ENCODE peak calls at places on chromosomes 4 and X, in nine cellular contexts. L is aorta, P is thyroid gland, B is ovary, S is tibial artery, Y is fibroblast of lung, Z is mammary epithelial cell, O is Panc1, E is hepatocyte. A is an unnamed sample.

GRCh38 chr4:134955059-134955458 is 753.5 kb upstream of the PABPC4L start:
- DNase-seq in P (no peak), Y (no peak), O (no peak), E (no peak), L (no peak), B (no peak), S (no peak), Z (no peak), A (no peak)

GRCh38 chr4:121339307-121339706 is 41.5 kb downstream of the QRFPR start:
- DNase-seq in L (no peak), B (no peak), E (no peak), O (no peak), Y (no peak), S (no peak), P (no peak), Z (peak; percentile 20), A (no peak)

GRCh38 chr4:13243152-13243551 is 241.0 kb downstream of the RAB28 start:
- DNase-seq in O (no peak), S (no peak), Y (no peak), P (no peak), B (no peak), Z (no peak), E (no peak), L (no peak), A (no peak)

GRCh38 chrX:6226053-6226645 is 2.5 kb downstream of the NLGN4X start:
- DNase-seq in Y (no peak), E (peak; percentile 22), Z (peak; percentile 15), S (no peak), P (no peak), B (peak; percentile 56), L (no peak), O (no peak), A (peak; percentile 55)

GRCh38 chr4:187602339-187603092 is 393.1 kb upstream of the ZFP42 start:
- DNase-seq in L (no peak), S (no peak), Z (peak; percentile 12), B (no peak), P (no peak), O (no peak), E (no peak), Y (peak; percentile 21), A (no peak)

GRCh38 chr4:105666693-105667092 is 41.8 kb downstream of the INTS12 start:
- DNase-seq in S (no peak), Y (peak; percentile 78), Z (peak; percentile 39), E (peak; percentile 52), B (no peak), P (no peak), L (no peak), O (no peak), A (no peak)

GRCh38 chr4:51998837-51999236 is 21.3 kb downstream of the LRRC66 start:
- DNase-seq in E (no peak), S (no peak), P (no peak), B (no peak), Y (no peak), L (no peak), Z (no peak), O (no peak), A (no peak)

GRCh38 chrX:96982159-96982558 is 98.5 kb downstream of the RPA4 start:
- DNase-seq in O (no peak), Z (no peak), P (no peak), L (no peak), B (no peak), Y (no peak), S (no peak), E (no peak), A (no peak)

GRCh38 chr4:26458104-26458503 is 32.2 kb downstream of the CCKAR start:
- DNase-seq in L (no peak), Y (peak; percentile 79), S (no peak), P (no peak), B (no peak), O (no peak), Z (no peak), E (no peak), A (no peak)

GRCh38 chr4:82562553-82562854 is 716 bp upstream of the TMEM150C start:
- DNase-seq in Z (no peak), L (no peak), B (no peak), Y (no peak), P (no peak), E (no peak), S (no peak), O (no peak), A (peak; percentile 45)

GRCh38 chr4:127533028-127533700 is 99.6 kb upstream of the INTU start:
- DNase-seq in L (peak; percentile 53), P (peak; percentile 68), O (no peak), E (peak; percentile 24), Z (no peak), S (no peak), B (peak; percentile 70), Y (peak; percentile 75), A (peak; percentile 61)

GRCh38 chr4:104973708-104974107 is 173.0 kb upstream of the TET2 start:
- DNase-seq in O (no peak), B (no peak), P (no peak), Z (no peak), S (no peak), Y (no peak), E (no peak), L (no peak), A (no peak)

GRCh38 chrX:47156611-47157520 is 11.8 kb downstream of the RBM10 start:
- DNase-seq in B (no peak), O (no peak), L (no peak), E (no peak), Y (no peak), S (no peak), Z (no peak), P (no peak), A (no peak)

GRCh38 chrX:122567911-122568310 is 616.2 kb upstream of the GRIA3 start:
- DNase-seq in P (no peak), Z (no peak), Y (no peak), L (no peak), S (no peak), E (no peak), O (no peak), B (no peak), A (no peak)

DNA sequence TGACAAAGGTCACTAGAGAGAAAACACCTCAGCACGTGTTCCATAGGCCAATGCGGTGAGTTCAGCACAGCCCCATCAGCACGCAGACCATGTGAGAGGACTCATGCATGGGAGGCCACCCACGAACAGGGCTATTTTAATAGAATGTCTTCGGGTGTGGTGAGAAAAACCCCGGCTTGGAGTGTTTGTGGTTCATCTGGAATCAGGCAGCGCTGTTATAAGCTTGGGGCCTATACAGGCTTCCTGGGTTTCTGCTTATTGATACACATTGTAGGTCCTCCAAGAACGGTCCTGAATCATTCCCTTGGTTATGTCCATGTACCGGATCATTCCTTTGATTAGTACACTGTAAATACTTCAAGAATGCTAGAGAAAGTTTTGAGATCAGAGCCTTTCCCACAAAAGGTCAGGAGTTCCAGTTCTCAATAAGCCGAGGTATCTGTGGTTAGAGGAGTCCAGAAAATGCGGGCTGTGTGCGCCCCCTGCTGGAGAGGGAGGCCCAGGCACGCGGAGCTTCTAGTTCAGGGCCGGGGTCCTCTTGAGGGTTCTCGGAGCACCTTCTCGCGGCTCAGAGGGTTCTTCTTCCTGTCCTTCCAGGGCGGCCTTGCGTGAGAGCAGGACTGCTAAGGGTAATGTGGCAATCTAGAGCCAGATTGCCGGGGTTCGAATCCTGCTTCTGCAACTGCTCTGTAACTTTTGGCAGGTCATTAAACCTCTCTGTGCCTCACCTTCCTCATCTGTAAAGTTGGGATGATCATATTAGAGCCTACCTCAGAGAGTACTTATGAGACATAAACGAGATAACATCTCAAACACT is 51.8 kb downstream of the TLR10 start:
- DNase-seq in Y (peak; percentile 91), L (peak; percentile 89), P (peak; percentile 73), E (peak; percentile 81), Z (peak; percentile 86), S (peak; percentile 88), B (peak; percentile 89), O (peak; percentile 32), A (peak; percentile 91)
- H3K27ac ChIP-seq in Y (no peak overlapping the region), L (no peak overlapping the region), P (no peak overlapping the region), E (peak overlapping the region; percentile 28), Z (no peak overlapping the region), S (no peak overlapping the region), B (no peak overlapping the region), O (no peak overlapping the region), A (no peak overlapping the region)

DNA sequence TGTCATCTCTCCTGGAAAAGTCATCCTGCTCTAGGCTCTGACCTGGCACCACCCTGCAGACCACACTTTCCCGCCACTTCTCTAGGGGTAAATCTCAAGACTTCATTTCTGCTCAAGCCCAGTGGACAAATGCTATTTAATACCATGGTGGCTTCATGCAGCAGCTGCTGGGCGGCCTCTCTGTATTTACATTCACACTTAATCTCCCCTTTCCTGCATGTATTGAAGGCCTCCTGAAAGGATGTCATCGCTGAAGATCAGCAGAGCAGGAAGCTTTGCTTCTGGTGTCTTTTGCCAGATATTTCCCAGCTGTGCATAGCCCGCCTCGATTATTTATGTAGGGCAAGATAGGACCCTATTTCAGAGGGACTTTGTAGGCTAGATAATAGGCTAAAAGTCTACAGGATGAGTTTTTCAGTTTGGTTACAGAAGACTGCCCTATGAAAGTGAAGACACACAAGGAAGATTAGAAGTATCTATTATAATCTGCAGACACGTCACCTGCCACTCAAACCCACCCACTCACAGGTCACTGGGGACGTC is 17.2 kb downstream of the PROM1 start:
- DNase-seq in Y (no peak), P (no peak), Z (no peak), O (no peak), S (no peak), E (no peak), B (no peak), L (no peak), A (no peak)
- H3K27ac ChIP-seq in Y (no peak overlapping the region), P (no peak overlapping the region), Z (no peak overlapping the region), O (no peak overlapping the region), S (no peak overlapping the region), E (no peak overlapping the region), B (no peak overlapping the region), L (no peak overlapping the region), A (no peak overlapping the region)

GRCh38 chr4:56506110-56506705 is 617 bp downstream of the ARL9 start:
- DNase-seq in O (no peak), P (no peak), L (no peak), S (no peak), Z (no peak), E (peak; percentile 10), Y (peak; percentile 13), B (peak; percentile 39), A (no peak)
- H3K27ac ChIP-seq in O (peak overlapping the region; percentile 63), P (no peak overlapping the region), L (no peak overlapping the region), S (peak overlapping the region; percentile 46), Z (no peak overlapping the region), E (no peak overlapping the region), Y (peak overlapping the region; percentile 57), B (no peak overlapping the region), A (no peak overlapping the region)

DNA sequence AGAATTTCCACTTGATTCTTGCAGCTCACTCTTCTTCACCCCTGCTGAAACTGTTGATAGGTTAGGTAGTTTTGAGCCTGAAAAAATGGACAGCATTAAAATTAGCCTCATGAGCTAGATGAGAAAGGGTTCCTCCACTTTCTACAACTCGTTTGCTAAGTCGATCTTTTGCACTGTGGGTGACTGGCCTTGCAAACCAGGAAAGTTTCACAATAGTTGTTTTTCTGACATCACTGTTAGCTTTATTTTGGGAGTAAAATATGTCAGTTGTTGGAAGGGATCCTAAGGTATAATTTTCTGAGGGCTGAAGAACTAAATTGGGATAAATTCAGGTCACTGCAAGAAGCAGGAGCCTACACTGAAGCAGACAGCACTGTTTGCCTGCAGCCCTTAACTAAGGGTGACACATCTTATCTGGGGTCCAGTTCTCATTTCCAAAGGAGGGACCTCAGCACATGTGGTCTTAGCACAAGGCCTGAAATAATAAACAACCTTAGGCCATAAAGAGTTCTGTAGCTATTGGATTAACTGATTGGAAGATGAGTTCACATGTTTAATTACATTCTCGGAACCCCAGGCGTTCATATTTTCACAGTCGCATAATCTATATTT is 29.1 kb downstream of the ANAPC4 start:
- DNase-seq in E (no peak), Z (no peak), O (no peak), B (no peak), L (no peak), Y (peak; percentile 64), P (no peak), S (no peak), A (no peak)
- H3K27ac ChIP-seq in E (no peak overlapping the region), Z (no peak overlapping the region), O (no peak overlapping the region), B (no peak overlapping the region), L (no peak overlapping the region), Y (no peak overlapping the region), P (no peak overlapping the region), S (no peak overlapping the region), A (no peak overlapping the region)

A was measured in kidney.